ENCODE peak calls at places on chromosomes 11 and 22, in seven cellular contexts. W is left lung; B is SK-N-SH; Z is colonic mucosa; D is activated CD8-positive, alpha-beta T cell treated with anti-CD3 and anti-CD28 coated beads for 36 hours; Q is astrocyte; L is left ventricle myocardium inferior. A is an unnamed sample.

GRCh38 chr11:66744485-66745355 is 15.7 kb upstream of the SPTBN2 start:
- DNase-seq in W (peak; percentile 85), B (peak; percentile 99), Z (peak; percentile 89), D (peak; percentile 86), Q (peak; percentile 22), L (peak; percentile 84), A (peak; percentile 98)

GRCh38 chr11:116046127-116046526 is 541.9 kb upstream of the CADM1 start:
- DNase-seq in W (no peak), B (no peak), Z (no peak), D (no peak), Q (no peak), L (no peak), A (no peak)

GRCh38 chr11:130413383-130414106 is 14.9 kb downstream of the ADAMTS8 start:
- DNase-seq in W (no peak), B (no peak), Z (no peak), D (no peak), Q (peak; percentile 90), L (no peak), A (no peak)

GRCh38 chr11:68298659-68299516 is 13.5 kb upstream of the LRP5 start:
- DNase-seq in W (no peak), B (peak; percentile 25), Z (peak; percentile 61), D (no peak), Q (no peak), L (peak; percentile 22), A (no peak)

GRCh38 chr11:60084866-60085265 is 3.6 kb upstream of the MS4A2 start:
- DNase-seq in W (no peak), B (no peak), Z (no peak), D (no peak), Q (no peak), L (no peak), A (no peak)

GRCh38 chr22:22916952-22917290 is 29.3 kb downstream of the IGLL5 start:
- DNase-seq in W (no peak), B (no peak), Z (no peak), D (no peak), Q (no peak), L (no peak), A (no peak)

GRCh38 chr11:97743205-97743742 is 1277.5 kb upstream of the CNTN5 start:
- DNase-seq in W (no peak), B (no peak), Z (no peak), D (no peak), Q (peak; percentile 45), L (no peak), A (no peak)

GRCh38 chr11:125376856-125377255 is 119.2 kb downstream of the FEZ1 start:
- DNase-seq in W (no peak), B (no peak), Z (no peak), D (no peak), Q (peak; percentile 41), L (no peak), A (no peak)

GRCh38 chr11:75347781-75348613 is 3.5 kb downstream of the ARRB1 start:
- DNase-seq in W (no peak), B (peak; percentile 31), Z (peak; percentile 52), D (no peak), Q (peak; percentile 94), L (no peak), A (no peak)

GRCh38 chr11:45647786-45648185 is 17.6 kb downstream of the CHST1 start:
- DNase-seq in W (no peak), B (no peak), Z (no peak), D (no peak), Q (no peak), L (no peak), A (peak; percentile 11)

GRCh38 chr22:28220626-28221363 is 301.7 kb upstream of the PITPNB start:
- DNase-seq in W (no peak), B (no peak), Z (no peak), D (no peak), Q (no peak), L (no peak), A (no peak)

GRCh38 chr11:6251120-6251733 is 8.4 kb upstream of the CCKBR start:
- DNase-seq in W (peak; percentile 59), B (peak; percentile 79), Z (peak; percentile 74), D (peak; percentile 73), Q (peak; percentile 35), L (peak; percentile 53), A (peak; percentile 65)

GRCh38 chr22:46779023-46779422 is 16.6 kb downstream of the TBC1D22A start:
- DNase-seq in W (no peak), B (no peak), Z (no peak), D (no peak), Q (no peak), L (no peak), A (no peak)

GRCh38 chr11:109970516-109971183 is 122.5 kb upstream of the ZC3H12C start:
- DNase-seq in W (no peak), B (no peak), Z (no peak), D (peak; percentile 52), Q (no peak), L (no peak), A (no peak)

GRCh38 chr11:32821517-32821916 is 8.2 kb upstream of the PRRG4 start:
- DNase-seq in W (no peak), B (no peak), Z (no peak), D (no peak), Q (peak; percentile 56), L (no peak), A (no peak)

GRCh38 chr11:111939836-111940604 is 2.9 kb downstream of the DIXDC1 start:
- DNase-seq in W (no peak), B (peak; percentile 66), Z (no peak), D (no peak), Q (peak; percentile 95), L (no peak), A (no peak)

GRCh38 chr11:134074766-134075165 is 5.9 kb downstream of the JAM3 start:
- DNase-seq in W (no peak), B (no peak), Z (no peak), D (no peak), Q (no peak), L (no peak), A (no peak)

GRCh38 chr11:20310596-20311394 is 52.7 kb upstream of the HTATIP2 start:
- DNase-seq in W (no peak), B (no peak), Z (no peak), D (no peak), Q (no peak), L (no peak), A (no peak)

GRCh38 chr11:68855205-68855978 is 13.7 kb upstream of the CPT1A start:
- DNase-seq in W (peak; percentile 49), B (peak; percentile 75), Z (peak; percentile 58), D (peak; percentile 21), Q (peak; percentile 37), L (peak; percentile 63), A (peak; percentile 58)

DNA sequence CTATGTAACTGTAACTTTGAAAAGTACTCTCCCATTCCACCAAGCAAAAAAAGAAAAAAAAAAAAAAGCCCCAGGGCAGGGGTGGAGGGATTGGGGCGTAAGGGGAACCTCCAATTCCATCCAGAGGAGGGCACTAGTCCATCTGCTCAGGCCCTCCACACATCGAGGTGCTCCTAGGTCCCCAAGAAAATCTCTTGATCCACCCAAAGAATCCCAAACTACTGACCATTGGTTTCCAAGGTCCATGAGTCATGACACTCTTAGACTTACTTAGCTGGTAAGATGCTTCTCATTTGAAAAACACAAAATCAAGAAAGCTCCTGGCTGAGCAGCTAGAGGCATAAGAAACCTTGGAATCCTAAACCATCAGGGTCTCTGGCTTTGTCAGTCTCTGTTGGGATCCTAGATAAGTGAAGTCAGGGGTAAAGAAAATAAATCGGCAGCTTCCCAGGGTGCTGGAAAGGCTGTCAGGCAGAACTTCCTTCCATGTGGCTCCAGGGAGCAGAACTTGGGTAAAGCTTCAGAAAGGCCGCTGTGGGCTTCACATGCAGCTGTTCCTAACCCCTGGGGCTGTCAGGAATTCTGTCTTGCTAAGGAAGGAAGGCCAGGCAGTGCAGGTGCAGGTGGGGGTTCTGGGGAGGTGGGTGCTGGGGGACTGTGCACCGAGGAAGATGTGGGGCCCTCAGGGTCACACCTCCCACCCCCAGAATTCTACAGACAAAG is 49.4 kb upstream of the ADA2 start:
- DNase-seq in W (no peak), B (no peak), Z (no peak), D (peak; percentile 14), Q (no peak), L (no peak), A (no peak)
- TF ChIP-seq CTCF in W (no peak), B (peak; percentile 24), Z (no peak), D (peak; percentile 33), Q (no peak), L (peak; percentile 37), A (peak; percentile 44)

GRCh38 chr11:34308049-34308692 is 49.6 kb downstream of the ABTB2 start:
- DNase-seq in W (no peak), B (no peak), Z (no peak), D (peak; percentile 17), Q (no peak), L (no peak), A (no peak)

GRCh38 chr11:34305780-34306179 is 52.0 kb downstream of the ABTB2 start:
- DNase-seq in W (no peak), B (no peak), Z (no peak), D (no peak), Q (no peak), L (no peak), A (no peak)

GRCh38 chr11:34311126-34311525 is 46.7 kb downstream of the ABTB2 start:
- DNase-seq in W (no peak), B (no peak), Z (no peak), D (no peak), Q (no peak), L (peak; percentile 37), A (no peak)

GRCh38 chr11:34309970-34310369 is 47.8 kb downstream of the ABTB2 start:
- DNase-seq in W (no peak), B (no peak), Z (no peak), D (no peak), Q (no peak), L (no peak), A (no peak)

DNA sequence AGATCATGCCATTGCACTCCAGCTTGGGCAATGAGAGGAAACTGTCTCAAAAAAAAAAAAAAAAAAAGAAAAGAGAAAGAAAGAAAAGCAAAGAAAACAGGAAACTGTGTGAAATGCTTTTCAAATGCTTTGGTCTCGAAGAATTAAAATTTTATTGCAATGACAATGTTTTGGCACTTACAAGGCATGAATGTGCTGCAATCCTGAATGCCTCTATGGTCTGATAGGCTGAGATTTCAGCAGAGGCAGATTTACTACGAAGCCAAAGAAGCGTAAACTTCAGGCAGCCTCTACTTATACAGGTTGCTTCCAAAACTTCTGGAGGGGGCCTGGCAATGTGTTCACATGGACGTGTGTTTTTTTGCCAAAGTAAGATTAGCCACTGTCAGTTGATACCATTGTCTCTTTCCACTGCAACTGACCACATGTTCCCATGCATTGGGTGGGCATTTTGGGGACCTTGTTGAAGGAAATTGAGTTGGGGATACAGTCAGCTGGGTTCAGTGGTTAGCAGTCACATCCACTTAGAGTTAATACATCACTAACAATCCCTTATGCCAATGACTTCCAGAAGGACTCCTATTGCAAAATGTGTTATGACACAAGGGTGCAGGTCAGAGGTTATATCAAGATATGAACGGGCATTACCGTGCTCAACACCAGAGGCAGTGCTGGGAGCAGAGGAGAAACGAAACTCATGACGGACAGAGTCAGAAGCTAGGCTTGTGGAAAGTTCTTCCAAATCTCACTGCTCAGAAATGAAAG is 48.8 kb downstream of the ABTB2 start:
- DNase-seq in W (peak; percentile 47), B (no peak), Z (no peak), D (no peak), Q (peak; percentile 58), L (no peak), A (no peak)
- TF ChIP-seq CTCF in W (no peak), B (no peak), Z (no peak), D (no peak), Q (no peak), L (no peak), A (no peak)

GRCh38 chr11:92399702-92400101 is 175.1 kb downstream of the FAT3 start:
- DNase-seq in W (no peak), B (no peak), Z (no peak), D (no peak), Q (no peak), L (no peak), A (no peak)
- TF ChIP-seq CTCF in W (no peak), B (peak; percentile 31), Z (no peak), D (no peak), Q (no peak), L (peak; percentile 16), A (no peak)

GRCh38 chr22:50088096-50088495 is 1.7 kb upstream of the MOV10L1 start:
- DNase-seq in W (no peak), B (no peak), Z (no peak), D (no peak), Q (no peak), L (no peak), A (no peak)
- TF ChIP-seq CTCF in W (no peak), B (no peak), Z (no peak), D (no peak), Q (no peak), L (no peak), A (no peak)

A was measured in GM13977.